ENCODE peak calls at places on chromosomes 3 and 15, in six cellular contexts. One of them, this sample, is unnamed. For H3K36me3, the result is how much of the 10 kb centered on the place peaks cover.

GRCh38 chr15:67133738-67134576 is 68.6 kb downstream of the SMAD3 start:
- DNase-seq in Panc1: no peak
- DNase-seq in adrenal gland: no peak
- DNase-seq in mesenchymal stem cell: peak
- DNase-seq in adipocyte: no peak
- DNase-seq in uterus: no peak
- DNase-seq in this sample: no peak

GRCh38 chr15:80822666-80823065 is 43.5 kb downstream of the CEMIP start:
- DNase-seq in Panc1: no peak
- DNase-seq in uterus: no peak
- DNase-seq in mesenchymal stem cell: no peak
- DNase-seq in adipocyte: no peak
- DNase-seq in adrenal gland: no peak
- DNase-seq in this sample: no peak

GRCh38 chr15:51312754-51313390 is 25.5 kb downstream of the CYP19A1 start:
- DNase-seq in Panc1: no peak
- DNase-seq in uterus: no peak
- DNase-seq in mesenchymal stem cell: no peak
- DNase-seq in adipocyte: no peak
- DNase-seq in adrenal gland: no peak
- DNase-seq in this sample: no peak

GRCh38 chr15:88535100-88535499 is 11.4 kb downstream of the DET1 start:
- DNase-seq in adipocyte: no peak
- DNase-seq in adrenal gland: no peak
- DNase-seq in mesenchymal stem cell: peak
- DNase-seq in Panc1: no peak
- DNase-seq in uterus: no peak
- DNase-seq in this sample: no peak

GRCh38 chr3:171169443-171169842 is 142.9 kb upstream of the SLC2A2 start:
- DNase-seq in Panc1: no peak
- DNase-seq in uterus: no peak
- DNase-seq in mesenchymal stem cell: no peak
- DNase-seq in adipocyte: no peak
- DNase-seq in adrenal gland: no peak
- DNase-seq in this sample: no peak

GRCh38 chr3:35438101-35438500 is 201.2 kb upstream of the ARPP21 start:
- DNase-seq in adrenal gland: no peak
- DNase-seq in mesenchymal stem cell: no peak
- DNase-seq in adipocyte: no peak
- DNase-seq in Panc1: no peak
- DNase-seq in uterus: no peak
- DNase-seq in this sample: no peak

GRCh38 chr3:169116056-169116693 is 547.3 kb downstream of the MECOM start:
- DNase-seq in adrenal gland: no peak
- DNase-seq in adipocyte: no peak
- DNase-seq in mesenchymal stem cell: no peak
- DNase-seq in Panc1: no peak
- DNase-seq in uterus: no peak
- DNase-seq in this sample: no peak

GRCh38 chr15:25170781-25171110 is 216.0 kb downstream of the SNRPN start:
- DNase-seq in adipocyte: no peak
- DNase-seq in adrenal gland: peak
- DNase-seq in mesenchymal stem cell: no peak
- DNase-seq in uterus: no peak
- DNase-seq in Panc1: no peak
- DNase-seq in this sample: peak

GRCh38 chr15:79168922-79169322 is 78.3 kb upstream of the RASGRF1 start:
- DNase-seq in mesenchymal stem cell: peak
- DNase-seq in uterus: no peak
- DNase-seq in adipocyte: no peak
- DNase-seq in Panc1: no peak
- DNase-seq in adrenal gland: peak
- DNase-seq in this sample: no peak

GRCh38 chr3:184554470-184554869 is 7.1 kb upstream of the EPHB3 start:
- DNase-seq in adrenal gland: no peak
- DNase-seq in mesenchymal stem cell: no peak
- DNase-seq in uterus: no peak
- DNase-seq in adipocyte: no peak
- DNase-seq in Panc1: no peak
- DNase-seq in this sample: no peak

GRCh38 chr15:30926161-30926560 is 22.4 kb downstream of the FAN1 start:
- DNase-seq in uterus: no peak
- DNase-seq in mesenchymal stem cell: no peak
- DNase-seq in Panc1: no peak
- DNase-seq in adipocyte: no peak
- DNase-seq in adrenal gland: no peak
- DNase-seq in this sample: no peak

GRCh38 chr15:30925686-30926085 is 22.0 kb downstream of the FAN1 start:
- DNase-seq in uterus: no peak
- DNase-seq in mesenchymal stem cell: no peak
- DNase-seq in adrenal gland: no peak
- DNase-seq in adipocyte: no peak
- DNase-seq in Panc1: no peak
- DNase-seq in this sample: no peak

GRCh38 chr15:30923429-30923828 is 19.7 kb downstream of the FAN1 start:
- DNase-seq in Panc1: no peak
- DNase-seq in adrenal gland: no peak
- DNase-seq in uterus: no peak
- DNase-seq in mesenchymal stem cell: no peak
- DNase-seq in adipocyte: no peak
- DNase-seq in this sample: no peak

GRCh38 chr15:30922469-30923311 is 19.0 kb downstream of the FAN1 start:
- DNase-seq in adrenal gland: no peak
- DNase-seq in Panc1: no peak
- DNase-seq in mesenchymal stem cell: peak
- DNase-seq in uterus: no peak
- DNase-seq in adipocyte: peak
- DNase-seq in this sample: no peak

DNA sequence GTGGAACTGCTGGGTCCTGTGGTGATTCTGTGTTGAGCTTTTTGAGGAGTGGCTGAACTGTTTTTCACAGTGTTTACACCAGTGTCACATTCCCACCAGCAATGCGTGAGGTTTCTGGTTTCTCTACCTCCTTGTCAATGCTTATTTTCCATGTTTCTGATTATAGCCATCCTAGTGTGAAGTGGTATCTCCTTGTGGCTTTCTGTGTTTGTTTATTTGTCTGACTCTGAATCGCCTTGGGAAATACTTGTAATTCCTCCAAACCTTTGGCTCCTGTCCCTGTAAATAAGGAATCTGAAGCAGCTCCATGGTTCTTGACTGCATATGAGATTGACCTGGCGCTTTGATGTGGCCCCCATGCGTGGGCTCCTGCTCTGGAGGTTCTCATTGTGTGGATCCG is 20.6 kb downstream of the FAN1 start:
- DNase-seq in mesenchymal stem cell: peak
- DNase-seq in adipocyte: peak
- DNase-seq in uterus: no peak
- DNase-seq in Panc1: no peak
- DNase-seq in adrenal gland: no peak
- DNase-seq in this sample: no peak
- H3K36me3 ChIP-seq in mesenchymal stem cell: half or more
- H3K36me3 ChIP-seq in adipocyte: half or more
- H3K36me3 ChIP-seq in uterus: under half
- H3K36me3 ChIP-seq in Panc1: under half
- H3K36me3 ChIP-seq in adrenal gland: half or more
- H3K36me3 ChIP-seq in this sample: half or more

GRCh38 chr3:70780790-70781189 is 468.4 kb upstream of the MDFIC2 start:
- DNase-seq in mesenchymal stem cell: no peak
- DNase-seq in Panc1: no peak
- DNase-seq in adipocyte: no peak
- DNase-seq in adrenal gland: no peak
- DNase-seq in uterus: no peak
- DNase-seq in this sample: no peak
- H3K36me3 ChIP-seq in mesenchymal stem cell: under half
- H3K36me3 ChIP-seq in Panc1: under half
- H3K36me3 ChIP-seq in adipocyte: under half
- H3K36me3 ChIP-seq in adrenal gland: under half
- H3K36me3 ChIP-seq in uterus: under half
- H3K36me3 ChIP-seq in this sample: under half

GRCh38 chr3:16810013-16810412 is 74.7 kb upstream of the PLCL2 start:
- DNase-seq in uterus: no peak
- DNase-seq in adrenal gland: no peak
- DNase-seq in adipocyte: peak
- DNase-seq in mesenchymal stem cell: no peak
- DNase-seq in Panc1: no peak
- DNase-seq in this sample: no peak

GRCh38 chr3:16809482-16809881 is 75.3 kb upstream of the PLCL2 start:
- DNase-seq in adipocyte: no peak
- DNase-seq in mesenchymal stem cell: no peak
- DNase-seq in adrenal gland: no peak
- DNase-seq in Panc1: no peak
- DNase-seq in uterus: no peak
- DNase-seq in this sample: no peak

GRCh38 chr3:16808393-16809107 is 76.2 kb upstream of the PLCL2 start:
- DNase-seq in uterus: no peak
- DNase-seq in adrenal gland: no peak
- DNase-seq in mesenchymal stem cell: no peak
- DNase-seq in Panc1: no peak
- DNase-seq in adipocyte: no peak
- DNase-seq in this sample: no peak

GRCh38 chr3:16811950-16812349 is 72.8 kb upstream of the PLCL2 start:
- DNase-seq in mesenchymal stem cell: no peak
- DNase-seq in uterus: no peak
- DNase-seq in adipocyte: no peak
- DNase-seq in Panc1: no peak
- DNase-seq in adrenal gland: no peak
- DNase-seq in this sample: no peak

GRCh38 chr3:16810593-16811367 is 74.0 kb upstream of the PLCL2 start:
- DNase-seq in mesenchymal stem cell: no peak
- DNase-seq in Panc1: no peak
- DNase-seq in adrenal gland: no peak
- DNase-seq in uterus: no peak
- DNase-seq in adipocyte: no peak
- DNase-seq in this sample: no peak
- H3K36me3 ChIP-seq in mesenchymal stem cell: under half
- H3K36me3 ChIP-seq in Panc1: under half
- H3K36me3 ChIP-seq in adrenal gland: under half
- H3K36me3 ChIP-seq in uterus: under half
- H3K36me3 ChIP-seq in adipocyte: under half
- H3K36me3 ChIP-seq in this sample: under half

DNA sequence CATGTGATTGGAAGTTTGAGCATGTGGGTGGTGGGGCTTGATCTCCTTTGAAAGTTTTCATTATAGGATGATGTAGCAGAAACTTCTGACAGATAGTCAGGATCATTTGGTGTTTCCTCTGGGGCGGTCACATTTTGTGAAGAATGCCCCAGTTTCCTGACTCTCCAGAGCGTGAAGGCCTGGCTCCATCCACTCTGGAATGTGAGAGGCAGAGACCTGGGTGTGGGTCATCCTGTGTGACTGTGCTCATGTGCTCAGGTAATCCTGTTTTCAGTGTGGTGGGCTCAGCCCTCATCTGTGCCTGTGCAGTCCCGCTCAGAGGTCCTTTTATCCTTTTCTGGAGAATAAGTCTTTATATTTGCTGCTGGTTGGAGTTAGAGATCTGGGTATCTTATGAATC is 81.0 kb downstream of the RGMA start:
- DNase-seq in Panc1: no peak
- DNase-seq in mesenchymal stem cell: no peak
- DNase-seq in adrenal gland: no peak
- DNase-seq in adipocyte: no peak
- DNase-seq in uterus: no peak
- DNase-seq in this sample: no peak
- H3K36me3 ChIP-seq in Panc1: half or more
- H3K36me3 ChIP-seq in mesenchymal stem cell: half or more
- H3K36me3 ChIP-seq in adrenal gland: half or more
- H3K36me3 ChIP-seq in adipocyte: half or more
- H3K36me3 ChIP-seq in uterus: under half
- H3K36me3 ChIP-seq in this sample: half or more

GRCh38 chr15:48536681-48537091 is 108.8 kb downstream of the FBN1 start:
- DNase-seq in mesenchymal stem cell: peak
- DNase-seq in Panc1: no peak
- DNase-seq in adipocyte: no peak
- DNase-seq in adrenal gland: no peak
- DNase-seq in uterus: no peak
- DNase-seq in this sample: no peak
- H3K36me3 ChIP-seq in mesenchymal stem cell: half or more
- H3K36me3 ChIP-seq in Panc1: under half
- H3K36me3 ChIP-seq in adipocyte: half or more
- H3K36me3 ChIP-seq in adrenal gland: under half
- H3K36me3 ChIP-seq in uterus: under half
- H3K36me3 ChIP-seq in this sample: under half

GRCh38 chr3:17074559-17074958 is 189.8 kb downstream of the PLCL2 start:
- DNase-seq in adipocyte: no peak
- DNase-seq in uterus: no peak
- DNase-seq in mesenchymal stem cell: no peak
- DNase-seq in adrenal gland: no peak
- DNase-seq in Panc1: no peak
- DNase-seq in this sample: no peak
- H3K36me3 ChIP-seq in adipocyte: under half
- H3K36me3 ChIP-seq in uterus: under half
- H3K36me3 ChIP-seq in mesenchymal stem cell: under half
- H3K36me3 ChIP-seq in adrenal gland: under half
- H3K36me3 ChIP-seq in Panc1: under half
- H3K36me3 ChIP-seq in this sample: under half

This sample was measured in lower lobe of right lung.